ENCODE peak calls at places on chromosomes 3 and 15, in eight cellular contexts. T is H54, U is T-helper 2 cell, Z is GM18507, E is GM04503, G is AG08396, B is hippocampal formation, S is right cardiac atrium. Y is an unnamed sample.

GRCh38 chr3:155233213-155233612 is 60.3 kb downstream of the STRIT1 start:
- DNase-seq in T (no peak), U (no peak), Z (no peak), E (peak; percentile 81), G (peak; percentile 37), B (no peak), S (peak; percentile 63), Y (peak; percentile 9)

GRCh38 chr3:25663324-25664065 is 1.2 kb downstream of the TOP2B start:
- DNase-seq in T (no peak), U (no peak), Z (no peak), E (no peak), G (no peak), B (peak; percentile 73), S (no peak), Y (peak; percentile 39)

GRCh38 chr3:149462653-149463052 is 11.8 kb upstream of the TM4SF4 start:
- DNase-seq in T (no peak), U (no peak), Z (no peak), E (peak; percentile 60), G (peak; percentile 32), B (no peak), S (no peak), Y (no peak)

GRCh38 chr3:36696799-36697198 is 67.6 kb downstream of the DCLK3 start:
- DNase-seq in T (no peak), U (no peak), Z (no peak), E (no peak), G (no peak), B (no peak), S (no peak), Y (no peak)

GRCh38 chr3:61855211-61855610 is 293.8 kb downstream of the PTPRG start:
- DNase-seq in T (no peak), U (no peak), Z (no peak), E (no peak), G (no peak), B (no peak), S (no peak), Y (no peak)

GRCh38 chr15:30882861-30883433 is 20.8 kb upstream of the FAN1 start:
- DNase-seq in T (no peak), U (no peak), Z (no peak), E (no peak), G (no peak), B (no peak), S (no peak), Y (peak; percentile 49)

GRCh38 chr3:158801200-158801599 is 654 bp upstream of the MFSD1 start:
- DNase-seq in T (no peak), U (no peak), Z (no peak), E (no peak), G (no peak), B (no peak), S (no peak), Y (no peak)

GRCh38 chr3:175852560-175852959 is 993.4 kb downstream of the NAALADL2 start:
- DNase-seq in T (no peak), U (no peak), Z (no peak), E (no peak), G (no peak), B (no peak), S (no peak), Y (no peak)

GRCh38 chr3:51929420-51930003 is 12.2 kb downstream of the RRP9 start:
- DNase-seq in T (peak; percentile 34), U (no peak), Z (no peak), E (no peak), G (peak; percentile 39), B (no peak), S (no peak), Y (no peak)

GRCh38 chr3:146195605-146196004 is 34.6 kb upstream of the PLOD2 start:
- DNase-seq in T (no peak), U (no peak), Z (no peak), E (no peak), G (no peak), B (no peak), S (no peak), Y (no peak)

GRCh38 chr15:65862682-65863081 is 6.6 kb upstream of the RAB11A start:
- DNase-seq in T (peak; percentile 47), U (peak; percentile 39), Z (no peak), E (no peak), G (peak; percentile 53), B (no peak), S (peak; percentile 20), Y (peak; percentile 82)

GRCh38 chr15:36682091-36682490 is 102.7 kb downstream of the CDIN1 start:
- DNase-seq in T (no peak), U (no peak), Z (no peak), E (no peak), G (no peak), B (no peak), S (no peak), Y (no peak)

GRCh38 chr3:76735153-76735552 is 304.7 kb upstream of the ROBO2 start:
- DNase-seq in T (no peak), U (no peak), Z (no peak), E (no peak), G (no peak), B (no peak), S (no peak), Y (no peak)

GRCh38 chr15:33218071-33218491 is 23.6 kb upstream of the FMN1 start:
- DNase-seq in T (no peak), U (no peak), Z (no peak), E (no peak), G (no peak), B (no peak), S (no peak), Y (peak; percentile 36)

GRCh38 chr15:45201557-45202246 is 13.9 kb upstream of the SHF start:
- DNase-seq in T (no peak), U (no peak), Z (no peak), E (no peak), G (no peak), B (no peak), S (no peak), Y (no peak)

GRCh38 chr3:72582211-72582878 is 265.9 kb downstream of the SHQ1 start:
- DNase-seq in T (no peak), U (no peak), Z (peak; percentile 32), E (no peak), G (no peak), B (no peak), S (no peak), Y (no peak)

GRCh38 chr15:61974759-61975158 is 85.5 kb downstream of the VPS13C start:
- DNase-seq in T (no peak), U (no peak), Z (no peak), E (no peak), G (no peak), B (no peak), S (no peak), Y (peak; percentile 3)

GRCh38 chr3:196274585-196274984 is 12.9 kb downstream of the PCYT1A start:
- DNase-seq in T (no peak), U (no peak), Z (no peak), E (no peak), G (no peak), B (no peak), S (no peak), Y (no peak)

GRCh38 chr3:106263556-106263955 is 394.7 kb upstream of the CBLB start:
- DNase-seq in T (no peak), U (no peak), Z (no peak), E (no peak), G (no peak), B (no peak), S (no peak), Y (no peak)

GRCh38 chr3:124793054-124793740 is 62.9 kb downstream of the UMPS start:
- DNase-seq in T (no peak), U (no peak), Z (no peak), E (peak; percentile 88), G (no peak), B (no peak), S (no peak), Y (peak; percentile 75)

GRCh38 chr3:161854232-161854771 is 357.7 kb downstream of the OTOL1 start:
- DNase-seq in T (peak; percentile 9), U (no peak), Z (no peak), E (no peak), G (no peak), B (no peak), S (no peak), Y (peak; percentile 79)

GRCh38 chr3:79497447-79498111 is 270.2 kb downstream of the ROBO1 start:
- DNase-seq in T (no peak), U (no peak), Z (peak; percentile 7), E (no peak), G (peak; percentile 55), B (peak; percentile 7), S (no peak), Y (peak; percentile 9)

GRCh38 chr3:184637705-184638104 is 74.2 kb downstream of the MAGEF1 start:
- DNase-seq in T (no peak), U (no peak), Z (no peak), E (no peak), G (no peak), B (no peak), S (no peak), Y (no peak)

GRCh38 chr3:39398700-39399099 is 7.8 kb upstream of the RPSA start:
- DNase-seq in T (no peak), U (no peak), Z (no peak), E (no peak), G (no peak), B (no peak), S (no peak), Y (no peak)

GRCh38 chr3:148203263-148204010 is 494.3 kb upstream of the AGTR1 start:
- DNase-seq in T (no peak), U (no peak), Z (no peak), E (peak; percentile 27), G (no peak), B (no peak), S (no peak), Y (no peak)

GRCh38 chr3:159763466-159764210 is 225.0 kb upstream of the IL12A start:
- DNase-seq in T (peak; percentile 67), U (no peak), Z (no peak), E (peak; percentile 50), G (peak; percentile 90), B (no peak), S (peak; percentile 80), Y (peak; percentile 91)

GRCh38 chr15:67690936-67691335 is 134.4 kb upstream of the SKOR1 start:
- DNase-seq in T (no peak), U (no peak), Z (no peak), E (no peak), G (peak; percentile 12), B (no peak), S (no peak), Y (peak; percentile 67)

GRCh38 chr3:9769426-9770275 is at the start of gene CAMK1:
- DNase-seq in T (peak; percentile 86), U (peak; percentile 38), Z (peak; percentile 33), E (no peak), G (peak; percentile 92), B (peak; percentile 27), S (peak; percentile 88), Y (peak; percentile 33)

GRCh38 chr15:49438970-49439631 is 16.1 kb downstream of the FGF7 start:
- DNase-seq in T (no peak), U (no peak), Z (no peak), E (no peak), G (no peak), B (peak; percentile 6), S (peak; percentile 16), Y (no peak)

GRCh38 chr3:159964166-159964973 is 24.3 kb upstream of the IL12A start:
- DNase-seq in T (peak; percentile 30), U (no peak), Z (peak; percentile 67), E (peak; percentile 35), G (peak; percentile 59), B (no peak), S (no peak), Y (peak; percentile 45)

GRCh38 chr3:79018671-79019136 is 749.1 kb downstream of the ROBO1 start:
- DNase-seq in T (peak; percentile 30), U (no peak), Z (no peak), E (peak; percentile 29), G (peak; percentile 66), B (peak; percentile 52), S (peak; percentile 64), Y (peak; percentile 63)